ENCODE peak calls at places on chromosomes 12 and 14, in ten cellular contexts. C is transverse colon, M is suprapubic skin, X is stomach, S is K562, N is HL-60, T is GM23338, E is vagina, H is sigmoid colon, I is HepG2. V is an unnamed sample.

GRCh38 chr12:5904441-5904840 is 40.6 kb downstream of the ANO2 start:
- DNase-seq in N (no peak), C (no peak), E (peak; percentile 61), M (no peak), T (no peak), S (no peak), H (no peak), I (no peak), X (no peak), V (no peak)

GRCh38 chr12:75852143-75852542 is 179.4 kb downstream of the PHLDA1 start:
- DNase-seq in N (no peak), T (no peak), X (no peak), M (no peak), H (no peak), C (no peak), I (no peak), S (no peak), E (no peak), V (no peak)

GRCh38 chr12:67091204-67091603 is 178.0 kb upstream of the CAND1 start:
- DNase-seq in S (no peak), T (no peak), N (no peak), C (no peak), I (no peak), E (no peak), X (no peak), H (no peak), M (no peak), V (no peak)

GRCh38 chr12:65830305-65830704 is 6.0 kb downstream of the HMGA2 start:
- DNase-seq in M (no peak), E (no peak), S (no peak), T (no peak), C (no peak), I (no peak), H (no peak), X (no peak), N (no peak), V (no peak)

GRCh38 chr14:31261859-31262739 is 54.5 kb upstream of the HECTD1 start:
- DNase-seq in E (no peak), M (no peak), H (peak; percentile 65), C (no peak), I (peak; percentile 100), N (peak; percentile 86), T (no peak), S (no peak), X (peak; percentile 75), V (no peak)

GRCh38 chr12:74890237-74890599 is 319.4 kb downstream of the KCNC2 start:
- DNase-seq in C (no peak), T (peak; percentile 8), N (no peak), E (no peak), S (no peak), H (no peak), M (no peak), X (no peak), I (peak; percentile 15), V (peak; percentile 32)

GRCh38 chr12:117189725-117190209 is 503 bp downstream of the FBXO21 start:
- DNase-seq in E (no peak), M (peak; percentile 75), N (no peak), X (peak; percentile 31), C (peak; percentile 26), S (peak; percentile 48), H (peak; percentile 71), I (peak; percentile 24), T (peak; percentile 66), V (no peak)

GRCh38 chr12:63944586-63945228 is 100.2 kb downstream of the SRGAP1 start:
- DNase-seq in N (no peak), T (no peak), I (peak; percentile 83), S (no peak), E (no peak), H (no peak), C (no peak), M (no peak), X (no peak), V (no peak)

GRCh38 chr14:71341160-71341559 is 433.9 kb downstream of the PCNX1 start:
- DNase-seq in M (no peak), T (no peak), N (peak; percentile 69), I (no peak), S (no peak), X (no peak), H (no peak), C (no peak), E (no peak), V (no peak)

GRCh38 chr12:62813031-62813829 is 121.7 kb downstream of the PPM1H start:
- DNase-seq in T (peak; percentile 89), X (peak; percentile 61), C (peak; percentile 45), E (no peak), N (peak; percentile 23), S (peak; percentile 47), H (peak; percentile 76), I (no peak), M (peak; percentile 83), V (peak; percentile 75)

GRCh38 chr12:10366875-10367274 is 23.0 kb downstream of the KLRK1 start:
- DNase-seq in X (no peak), H (no peak), I (peak; percentile 23), E (no peak), S (no peak), C (no peak), M (no peak), T (no peak), N (no peak), V (no peak)

GRCh38 chr12:76300297-76300665 is 47.9 kb downstream of the BBS10 start:
- DNase-seq in C (no peak), N (no peak), X (no peak), E (no peak), T (no peak), H (no peak), S (no peak), I (no peak), M (no peak), V (no peak)

GRCh38 chr14:70721542-70721941 is 79.8 kb downstream of the TTC9 start:
- DNase-seq in X (no peak), T (no peak), E (no peak), H (no peak), S (no peak), N (no peak), C (no peak), M (no peak), I (peak; percentile 40), V (no peak)

GRCh38 chr12:3988519-3989217 is 115.5 kb upstream of the PARP11 start:
- DNase-seq in X (no peak), C (no peak), H (no peak), N (no peak), T (no peak), S (no peak), E (no peak), I (no peak), M (no peak), V (no peak)

GRCh38 chr14:56794557-56795283 is 15.6 kb downstream of the OTX2 start:
- DNase-seq in I (no peak), T (peak; percentile 65), C (no peak), N (no peak), M (no peak), E (no peak), X (no peak), S (no peak), H (no peak), V (no peak)

GRCh38 chr14:92573761-92574498 is 60.3 kb downstream of the RIN3 start:
- DNase-seq in C (no peak), X (no peak), N (no peak), E (no peak), I (no peak), H (peak; percentile 68), M (no peak), S (no peak), T (peak; percentile 40), V (no peak)

DNA sequence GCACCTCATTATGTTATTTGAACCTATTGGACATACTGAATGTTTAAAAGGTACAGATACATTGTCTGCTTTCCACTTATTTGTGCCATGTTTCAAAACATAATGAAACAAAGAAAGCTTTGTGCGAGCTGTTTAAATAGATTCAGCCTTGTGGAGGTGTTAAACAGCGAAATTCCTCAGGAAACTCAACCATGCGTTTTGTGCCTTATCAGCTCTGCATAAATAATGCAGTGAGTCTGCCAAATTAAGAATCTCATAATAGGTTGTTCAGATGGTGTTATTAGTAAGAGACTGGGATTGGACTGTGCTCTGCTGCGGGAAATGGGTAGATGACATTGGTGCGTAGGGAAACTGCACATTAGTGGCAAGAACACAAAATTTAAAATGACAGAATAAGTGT is 163.7 kb upstream of the CLEC14A start:
- DNase-seq in X (no peak), S (no peak), E (no peak), C (no peak), M (no peak), N (no peak), H (no peak), I (no peak), T (no peak), V (no peak)
- H3K4me3 ChIP-seq in X (no peak overlapping the region), S (no peak overlapping the region), E (no peak overlapping the region), C (no peak overlapping the region), M (no peak overlapping the region), N (no peak overlapping the region), H (no peak overlapping the region), I (no peak overlapping the region), T (no peak overlapping the region), V (no peak overlapping the region)

DNA sequence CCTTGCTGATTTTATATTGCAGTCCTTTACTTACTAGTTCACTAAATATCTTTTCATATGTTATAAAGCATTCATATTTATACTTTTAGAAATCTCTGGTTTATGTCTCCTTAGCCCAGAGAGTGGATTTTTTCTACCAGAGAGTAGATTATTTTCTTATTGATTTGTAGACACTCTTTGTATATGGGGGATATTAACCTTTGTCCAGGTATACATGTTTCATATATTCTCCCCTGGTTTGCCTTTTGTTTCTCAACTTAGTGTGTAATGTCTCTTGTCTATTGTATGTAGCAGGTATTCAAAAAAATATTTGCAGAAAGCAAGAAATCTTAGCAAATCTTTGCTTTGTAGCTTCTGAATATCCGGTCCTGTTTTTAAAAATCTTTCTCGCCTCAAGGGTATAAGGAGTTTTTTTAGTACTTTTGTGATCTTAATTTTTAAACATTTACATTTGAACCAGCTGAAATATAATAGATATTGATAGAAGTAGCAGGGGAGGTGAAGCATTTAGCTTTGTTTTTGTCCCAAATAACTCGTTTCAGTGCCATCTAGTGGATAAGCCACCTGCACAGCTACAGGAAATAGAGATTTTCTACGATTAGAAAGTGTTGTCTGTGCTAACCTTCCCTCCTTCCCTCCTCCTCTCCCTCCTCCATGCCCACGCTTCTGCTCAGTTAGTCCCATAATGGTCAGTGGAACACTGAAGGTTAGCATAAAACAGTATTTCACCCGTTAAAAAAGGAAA is 97.0 kb downstream of the PHETA1 start:
- DNase-seq in H (no peak), T (peak; percentile 47), M (no peak), X (no peak), S (no peak), C (no peak), I (no peak), N (no peak), E (no peak), V (no peak)
- TF ChIP-seq CTCF in H (no peak), T (peak; percentile 54), M (no peak), X (no peak), S (peak; percentile 25), C (no peak), I (peak; percentile 37), N (peak; percentile 17), E (no peak), V (no peak)

GRCh38 chr12:25051583-25052190 is 102.8 kb upstream of the BCAT1 start:
- DNase-seq in S (no peak), T (no peak), E (no peak), H (no peak), X (no peak), C (peak; percentile 23), I (no peak), M (no peak), N (no peak), V (peak; percentile 24)
- TF ChIP-seq POLR2AphosphoS5 in S (no peak), T (no peak), E (no peak), H (no peak), X (no peak), C (no peak), I (no peak), M (no peak), N (no peak), V (no peak)

GRCh38 chr12:104604995-104605675 is 148.4 kb downstream of the CHST11 start:
- DNase-seq in I (no peak), H (no peak), X (no peak), M (peak; percentile 81), E (no peak), C (no peak), T (peak; percentile 49), N (no peak), S (no peak), V (no peak)
- H3K4me3 ChIP-seq in I (no peak overlapping the region), H (no peak overlapping the region), X (no peak overlapping the region), M (no peak overlapping the region), E (no peak overlapping the region), C (no peak overlapping the region), T (no peak overlapping the region), N (no peak overlapping the region), S (no peak overlapping the region), V (no peak overlapping the region)